ENCODE peak calls at places on chromosomes 11 and 22, in ten cellular contexts. Q is BJ, Z is astrocyte of the spinal cord, O is dorsolateral prefrontal cortex, N is B cell, K is GM12865, H is keratinocyte, P is glutamatergic neuron, W is progenitor cell of endocrine pancreas, A is foreskin keratinocyte. S is an unnamed sample.

GRCh38 chr11:60762851-60763691 is 6.4 kb downstream of the MS4A15 start:
- DNase-seq in Q (no peak), Z (no peak), O (no peak), N (no peak), K (peak), H (no peak), P (no peak), W (no peak), A (no peak), S (no peak)

GRCh38 chr11:92667446-92668165 is 301.8 kb upstream of the MTNR1B start:
- DNase-seq in Q (no peak), Z (no peak), O (no peak), N (no peak), K (no peak), H (no peak), P (no peak), W (no peak), A (no peak), S (no peak)

GRCh38 chr22:33440756-33441155 is 382.6 kb upstream of the SYN3 start:
- DNase-seq in Q (no peak), Z (no peak), O (no peak), N (no peak), K (no peak), H (no peak), P (no peak), W (no peak), A (no peak), S (no peak)

GRCh38 chr22:36743591-36744412 is 32.1 kb downstream of the IFT27 start:
- DNase-seq in Q (no peak), Z (no peak), O (no peak), N (no peak), K (no peak), H (no peak), P (no peak), W (no peak), A (no peak), S (no peak)

GRCh38 chr11:61281581-61282250 is 13.4 kb downstream of the VWCE start:
- DNase-seq in Q (no peak), Z (peak), O (no peak), N (no peak), K (peak), H (peak), P (peak), W (peak), A (peak), S (no peak)

GRCh38 chr22:27358096-27358870 is 443.3 kb downstream of the MN1 start:
- DNase-seq in Q (no peak), Z (no peak), O (no peak), N (no peak), K (no peak), H (no peak), P (no peak), W (no peak), A (no peak), S (no peak)

GRCh38 chr22:37449281-37449680 is 22.0 kb upstream of the ELFN2 start:
- DNase-seq in Q (no peak), Z (no peak), O (no peak), N (no peak), K (no peak), H (no peak), P (no peak), W (no peak), A (no peak), S (no peak)

GRCh38 chr11:15779518-15779917 is 576.8 kb downstream of the SOX6 start:
- DNase-seq in Q (no peak), Z (no peak), O (no peak), N (no peak), K (no peak), H (no peak), P (no peak), W (no peak), A (no peak), S (no peak)

GRCh38 chr11:102771351-102771750 is 9.1 kb downstream of the MMP10 start:
- DNase-seq in Q (no peak), Z (no peak), O (no peak), N (no peak), K (no peak), H (no peak), P (no peak), W (no peak), A (no peak), S (no peak)

GRCh38 chr22:20865869-20866445 is 7.2 kb downstream of the SNAP29 start:
- DNase-seq in Q (no peak), Z (no peak), O (no peak), N (no peak), K (no peak), H (no peak), P (no peak), W (no peak), A (no peak), S (no peak)

GRCh38 chr22:46592390-46592872 is 27.8 kb upstream of the GRAMD4 start:
- DNase-seq in Q (peak), Z (peak), O (no peak), N (peak), K (peak), H (no peak), P (no peak), W (no peak), A (no peak), S (peak)

GRCh38 chr11:61917357-61918109 is at the start of gene RAB3IL1:
- DNase-seq in Q (no peak), Z (no peak), O (peak), N (peak), K (no peak), H (no peak), P (peak), W (peak), A (no peak), S (no peak)

GRCh38 chr11:134822930-134823329 is 410.9 kb upstream of the B3GAT1 start:
- DNase-seq in Q (no peak), Z (no peak), O (no peak), N (no peak), K (no peak), H (no peak), P (no peak), W (no peak), A (no peak), S (no peak)

GRCh38 chr11:1541474-1542204 is 30.4 kb downstream of the DUSP8 start:
- DNase-seq in Q (no peak), Z (no peak), O (peak), N (no peak), K (no peak), H (no peak), P (peak), W (no peak), A (no peak), S (no peak)

GRCh38 chr11:26231252-26231661 is 100.7 kb upstream of the ANO3 start:
- DNase-seq in Q (no peak), Z (peak), O (no peak), N (no peak), K (no peak), H (peak), P (no peak), W (no peak), A (peak), S (peak)

GRCh38 chr11:17014774-17015638 is 792 bp upstream of the PLEKHA7 start:
- DNase-seq in Q (no peak), Z (peak), O (no peak), N (peak), K (peak), H (no peak), P (peak), W (peak), A (peak), S (no peak)

GRCh38 chr11:34564807-34565241 is 51.2 kb upstream of the ELF5 start:
- DNase-seq in Q (no peak), Z (no peak), O (no peak), N (no peak), K (no peak), H (no peak), P (no peak), W (no peak), A (no peak), S (no peak)

GRCh38 chr22:20424937-20425587 is 12.6 kb downstream of the SCARF2 start:
- DNase-seq in Q (no peak), Z (peak), O (peak), N (no peak), K (no peak), H (peak), P (peak), W (no peak), A (peak), S (no peak)

GRCh38 chr11:118939948-118940598 is 14.3 kb upstream of the BCL9L start:
- DNase-seq in Q (no peak), Z (no peak), O (no peak), N (no peak), K (peak), H (no peak), P (peak), W (no peak), A (no peak), S (no peak)

GRCh38 chr22:31075961-31076360 is 5.2 kb upstream of the SMTN start:
- DNase-seq in Q (peak), Z (no peak), O (no peak), N (no peak), K (no peak), H (no peak), P (no peak), W (no peak), A (no peak), S (no peak)

GRCh38 chr11:121134758-121135312 is 33.8 kb downstream of the TECTA start:
- DNase-seq in Q (no peak), Z (no peak), O (peak), N (no peak), K (no peak), H (no peak), P (no peak), W (no peak), A (no peak), S (no peak)

GRCh38 chr11:106943089-106943488 is 75.2 kb downstream of the GUCY1A2 start:
- DNase-seq in Q (no peak), Z (no peak), O (no peak), N (no peak), K (no peak), H (no peak), P (no peak), W (no peak), A (no peak), S (no peak)

GRCh38 chr11:131370901-131371790 is 731 bp downstream of the NTM start:
- DNase-seq in Q (no peak), Z (no peak), O (no peak), N (no peak), K (no peak), H (no peak), P (no peak), W (no peak), A (no peak), S (no peak)

GRCh38 chr11:120667934-120668333 is 156.4 kb downstream of the GRIK4 start:
- DNase-seq in Q (no peak), Z (no peak), O (no peak), N (no peak), K (no peak), H (no peak), P (no peak), W (no peak), A (no peak), S (no peak)

GRCh38 chr11:59923813-59924212 is 14.4 kb upstream of the OOSP1 start:
- DNase-seq in Q (no peak), Z (peak), O (no peak), N (no peak), K (no peak), H (no peak), P (peak), W (no peak), A (peak), S (no peak)

GRCh38 chr11:69044111-69045013 is 4.4 kb upstream of the TPCN2 start:
- DNase-seq in Q (peak), Z (peak), O (peak), N (no peak), K (peak), H (no peak), P (no peak), W (no peak), A (peak), S (peak)
- TF ChIP-seq CTCF in Q (peak), Z (peak), O (peak), N (no peak), K (peak), H (peak), P (no peak), W (peak), A (peak), S (peak)

GRCh38 chr11:12414641-12415040 is 37.3 kb downstream of the PARVA start:
- DNase-seq in Q (no peak), Z (no peak), O (no peak), N (no peak), K (no peak), H (no peak), P (no peak), W (no peak), A (no peak), S (no peak)
- TF ChIP-seq CTCF in Q (peak), Z (no peak), O (no peak), N (no peak), K (no peak), H (no peak), P (no peak), W (no peak), A (no peak), S (no peak)

DNA sequence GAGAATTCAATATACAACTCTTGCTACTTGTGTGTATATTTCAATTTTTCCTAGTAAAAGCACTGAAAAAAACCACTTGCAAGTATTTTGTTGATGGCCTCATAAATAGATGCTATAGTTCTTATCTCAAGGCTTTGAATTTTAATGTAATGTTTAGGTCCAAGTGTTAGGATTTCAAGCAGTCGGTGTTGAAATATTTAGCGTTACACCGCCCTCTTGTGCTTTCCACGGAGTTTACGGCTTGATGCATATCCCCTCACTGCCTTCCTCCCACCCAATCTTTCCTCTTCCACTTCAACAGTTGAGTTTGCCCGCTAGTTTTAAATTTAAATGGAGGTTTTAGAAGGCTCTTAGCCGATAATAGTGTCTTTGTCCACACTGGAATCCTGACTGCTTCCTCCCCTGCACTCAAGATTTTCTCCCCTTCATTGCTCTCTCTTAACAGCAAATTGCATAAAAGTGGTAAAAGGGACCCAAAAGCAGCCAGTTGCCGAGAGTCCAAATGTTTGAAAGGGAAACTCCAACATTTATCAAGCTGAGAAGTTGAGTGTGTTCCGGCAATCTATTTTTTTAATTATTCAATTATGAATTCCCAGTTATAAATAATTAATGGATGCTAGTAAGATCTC is 25.9 kb upstream of the HTATIP2 start:
- DNase-seq in Q (no peak), Z (peak), O (no peak), N (no peak), K (peak), H (no peak), P (peak), W (no peak), A (no peak), S (peak)
- TF ChIP-seq CTCF in Q (peak), Z (peak), O (peak), N (no peak), K (peak), H (peak), P (peak), W (peak), A (peak), S (peak)

GRCh38 chr11:115390441-115390840 is 113.8 kb downstream of the CADM1 start:
- DNase-seq in Q (no peak), Z (no peak), O (no peak), N (no peak), K (peak), H (no peak), P (no peak), W (no peak), A (no peak), S (no peak)
- TF ChIP-seq CTCF in Q (no peak), Z (no peak), O (no peak), N (no peak), K (no peak), H (no peak), P (no peak), W (no peak), A (no peak), S (no peak)

DNA sequence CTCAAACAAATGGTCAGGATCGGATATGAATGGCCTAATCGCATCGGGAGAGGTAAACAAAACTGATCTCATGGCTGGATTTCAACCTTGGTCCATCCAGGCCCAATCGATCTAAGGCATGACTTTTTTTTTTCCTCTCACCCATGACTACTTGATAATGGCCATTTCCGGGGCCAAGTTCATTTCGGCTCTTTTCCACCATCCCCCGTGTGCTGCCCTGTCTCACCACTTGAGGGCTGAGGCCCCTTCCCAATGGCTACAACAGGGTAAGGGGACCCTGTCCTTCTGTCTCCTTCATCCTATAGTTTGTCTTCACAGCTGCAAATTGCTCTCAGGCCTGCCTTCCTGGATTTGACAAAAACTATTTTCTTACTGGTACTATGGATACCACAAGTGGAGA is 26.7 kb downstream of the GRAP2 start:
- DNase-seq in Q (no peak), Z (no peak), O (no peak), N (no peak), K (no peak), H (no peak), P (no peak), W (no peak), A (no peak), S (no peak)
- TF ChIP-seq CTCF in Q (no peak), Z (no peak), O (no peak), N (no peak), K (peak), H (peak), P (peak), W (peak), A (no peak), S (no peak)

DNA sequence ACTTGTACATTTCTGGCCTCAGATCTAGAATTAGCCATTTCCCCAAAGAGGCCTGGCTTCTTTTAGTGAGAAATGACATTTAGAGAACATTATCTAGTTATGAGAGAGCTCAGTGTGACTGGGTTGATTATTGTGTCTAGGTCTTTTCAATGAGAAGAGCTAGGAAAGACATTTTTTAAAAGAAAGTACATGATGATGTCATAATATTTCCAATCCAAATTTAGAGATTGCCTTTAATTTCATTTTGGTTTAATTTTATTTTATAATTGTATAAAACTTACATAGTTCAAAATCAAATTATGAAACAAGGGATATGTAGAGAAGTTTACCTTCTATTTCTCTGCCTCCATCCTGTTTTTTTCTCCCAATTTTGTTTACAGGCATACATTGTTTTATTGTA is 354.9 kb downstream of the TMEM135 start:
- DNase-seq in Q (no peak), Z (no peak), O (no peak), N (no peak), K (no peak), H (no peak), P (no peak), W (no peak), A (no peak), S (no peak)
- TF ChIP-seq CTCF in Q (no peak), Z (no peak), O (no peak), N (no peak), K (no peak), H (no peak), P (no peak), W (no peak), A (no peak), S (no peak)

S was measured in HFFc6.